ENCODE peak calls at places on chromosome 3, in ten cellular contexts. I is thoracic aorta, Y is HCT116, S is mammary epithelial cell, P is MM.1S, L is fibroblast of lung, R is colonic mucosa, A is right lobe of liver, T is AG04450, G is GM12878. K is an unnamed sample.
A peak's percentile ranks its signal among the peaks of the same experiment; 100 is the strongest.

GRCh38 chr3:32380097-32380496 is 11.6 kb upstream of the CMTM7 start:
- DNase-seq in I (no peak), Y (no peak), S (no peak), P (no peak), L (no peak), R (no peak), A (no peak), T (no peak), G (no peak), K (no peak)

GRCh38 chr3:37112987-37113386 is 61.4 kb downstream of the LRRFIP2 start:
- DNase-seq in I (no peak), Y (no peak), S (no peak), P (no peak), L (no peak), R (no peak), A (no peak), T (no peak), G (no peak), K (no peak)

GRCh38 chr3:270688-271087 is 74.1 kb downstream of the CHL1 start:
- DNase-seq in I (no peak), Y (no peak), S (no peak), P (no peak), L (no peak), R (no peak), A (no peak), T (no peak), G (no peak), K (no peak)

GRCh38 chr3:129278970-129279906 is 568 bp downstream of the HMCES start:
- DNase-seq in I (no peak), Y (peak; percentile 10), S (peak; percentile 78), P (peak; percentile 41), L (peak; percentile 81), R (peak; percentile 40), A (peak; percentile 45), T (no peak), G (no peak), K (peak; percentile 62)

GRCh38 chr3:69009559-69010410 is 3.7 kb downstream of the EOGT start:
- DNase-seq in I (no peak), Y (no peak), S (peak; percentile 56), P (no peak), L (peak; percentile 97), R (no peak), A (no peak), T (peak; percentile 86), G (no peak), K (no peak)

GRCh38 chr3:72311425-72311824 is 526.5 kb upstream of the PROK2 start:
- DNase-seq in I (no peak), Y (no peak), S (no peak), P (no peak), L (no peak), R (no peak), A (no peak), T (no peak), G (no peak), K (no peak)

GRCh38 chr3:34198309-34198708 is 399.9 kb downstream of the PDCD6IP start:
- DNase-seq in I (no peak), Y (no peak), S (no peak), P (peak; percentile 54), L (no peak), R (no peak), A (no peak), T (no peak), G (no peak), K (no peak)

GRCh38 chr3:119630562-119631329 is 29.6 kb downstream of the POPDC2 start:
- DNase-seq in I (no peak), Y (no peak), S (no peak), P (no peak), L (peak; percentile 83), R (no peak), A (no peak), T (no peak), G (no peak), K (no peak)

GRCh38 chr3:132399054-132399929 is 18.0 kb upstream of the DNAJC13 start:
- DNase-seq in I (no peak), Y (peak; percentile 48), S (peak; percentile 47), P (peak; percentile 54), L (peak; percentile 50), R (no peak), A (no peak), T (peak; percentile 42), G (no peak), K (no peak)

GRCh38 chr3:24018784-24019570 is 73.9 kb downstream of the NR1D2 start:
- DNase-seq in I (no peak), Y (no peak), S (peak; percentile 88), P (no peak), L (no peak), R (no peak), A (no peak), T (no peak), G (no peak), K (no peak)

GRCh38 chr3:141093397-141093796 is 42.2 kb downstream of the SPSB4 start:
- DNase-seq in I (no peak), Y (no peak), S (no peak), P (no peak), L (peak; percentile 38), R (no peak), A (no peak), T (no peak), G (no peak), K (no peak)

GRCh38 chr3:86208782-86209181 is 782.2 kb downstream of the VGLL3 start:
- DNase-seq in I (no peak), Y (no peak), S (no peak), P (no peak), L (no peak), R (no peak), A (no peak), T (no peak), G (no peak), K (no peak)

GRCh38 chr3:73461582-73461981 is 163.2 kb downstream of the PDZRN3 start:
- DNase-seq in I (no peak), Y (no peak), S (no peak), P (no peak), L (no peak), R (no peak), A (no peak), T (no peak), G (no peak), K (no peak)

GRCh38 chr3:142019794-142020320 is 129.5 kb downstream of the TFDP2 start:
- DNase-seq in I (no peak), Y (no peak), S (peak; percentile 35), P (peak; percentile 12), L (peak; percentile 40), R (no peak), A (no peak), T (no peak), G (peak; percentile 57), K (no peak)

GRCh38 chr3:30502051-30502741 is 104.2 kb upstream of the TGFBR2 start:
- DNase-seq in I (no peak), Y (no peak), S (peak; percentile 75), P (no peak), L (peak; percentile 25), R (no peak), A (no peak), T (no peak), G (no peak), K (no peak)

GRCh38 chr3:89246326-89246725 is 138.9 kb downstream of the EPHA3 start:
- DNase-seq in I (no peak), Y (no peak), S (no peak), P (no peak), L (no peak), R (no peak), A (no peak), T (no peak), G (no peak), K (no peak)

GRCh38 chr3:117160176-117160575 is 450.6 kb downstream of the TUSC7 start:
- DNase-seq in I (no peak), Y (no peak), S (no peak), P (no peak), L (no peak), R (no peak), A (no peak), T (no peak), G (no peak), K (no peak)

GRCh38 chr3:182795383-182795782 is 2.1 kb downstream of the ATP11B start:
- DNase-seq in I (no peak), Y (no peak), S (peak; percentile 66), P (peak; percentile 75), L (peak; percentile 39), R (peak; percentile 61), A (no peak), T (no peak), G (no peak), K (no peak)
- H3K4me3 ChIP-seq in I (peak overlapping the region; percentile 89), Y (peak overlapping the region; percentile 89), S (peak overlapping the region; percentile 76), P (peak overlapping the region; percentile 81), L (peak overlapping the region; percentile 90), R (peak overlapping the region; percentile 77), A (peak overlapping the region; percentile 73), T (peak overlapping the region; percentile 97), G (peak overlapping the region; percentile 90), K (peak overlapping the region; percentile 78)

DNA sequence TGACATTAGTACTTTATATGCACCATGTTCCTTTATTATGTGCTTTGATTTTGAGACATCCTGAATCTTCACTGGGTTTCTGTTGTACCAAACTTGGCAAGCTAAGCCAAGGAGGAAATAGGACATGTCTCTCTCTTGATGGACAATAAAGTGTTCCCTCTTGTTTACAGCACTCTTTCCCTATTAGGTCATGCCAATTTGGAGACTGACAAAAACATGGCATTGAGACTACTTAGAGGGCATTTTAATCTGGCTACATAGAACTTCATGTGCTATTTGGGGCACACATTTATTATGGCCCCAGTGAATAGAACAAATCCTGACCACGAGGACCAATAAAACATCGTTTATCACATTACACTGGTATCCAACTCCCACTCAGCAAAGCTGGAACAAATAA is 85.3 kb upstream of the TNFSF10 start:
- DNase-seq in I (no peak), Y (no peak), S (no peak), P (no peak), L (no peak), R (no peak), A (no peak), T (no peak), G (no peak), K (no peak)
- H3K27ac ChIP-seq in I (no peak overlapping the region), Y (no peak overlapping the region), S (no peak overlapping the region), P (no peak overlapping the region), L (no peak overlapping the region), R (no peak overlapping the region), A (no peak overlapping the region), T (no peak overlapping the region), G (no peak overlapping the region), K (peak overlapping the region; percentile 14)

GRCh38 chr3:56926513-56927282 is 124.9 kb upstream of the ARHGEF3 start:
- DNase-seq in I (no peak), Y (no peak), S (peak; percentile 95), P (no peak), L (peak; percentile 86), R (no peak), A (no peak), T (no peak), G (no peak), K (no peak)
- TF ChIP-seq CTCF in I (no peak), Y (no peak), S (no peak), P (no peak), L (peak; percentile 9), R (no peak), A (no peak), T (no peak), G (no peak), K (no peak)

DNA sequence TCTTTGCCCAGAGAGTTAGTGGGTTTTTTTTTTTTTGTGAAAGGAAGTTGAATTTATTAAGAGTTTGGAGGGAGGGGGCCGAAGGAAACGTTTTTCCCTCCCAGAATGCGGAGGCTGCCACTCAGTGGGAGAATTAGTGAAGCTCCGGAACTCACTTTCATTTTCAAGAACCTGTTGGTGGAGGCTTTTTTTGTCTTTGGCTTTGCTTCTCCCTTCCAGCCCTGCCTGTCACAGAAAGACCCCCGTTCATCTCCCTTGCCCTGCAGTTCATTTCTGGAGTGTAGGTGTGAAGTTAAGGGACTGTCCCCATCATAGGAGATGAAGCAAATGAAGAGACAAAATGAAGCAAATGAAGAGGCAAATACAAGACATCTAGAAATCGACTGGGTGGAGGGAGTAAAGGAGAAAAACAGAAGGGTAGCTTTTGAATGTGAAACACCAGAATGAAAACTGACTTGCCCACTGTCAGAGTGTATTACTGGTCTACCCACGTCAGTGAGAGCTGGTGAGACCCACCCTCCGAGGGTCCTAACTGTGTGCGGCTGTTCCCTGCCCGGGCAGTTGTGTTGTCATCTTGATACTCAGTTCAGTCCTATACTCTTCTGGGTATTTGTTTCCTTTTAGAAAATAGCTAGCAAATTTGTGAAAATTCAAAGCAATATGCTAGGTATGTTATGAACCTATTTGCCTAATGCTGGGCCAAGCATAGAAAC is 91.5 kb downstream of the ITPR1 start:
- DNase-seq in I (no peak), Y (no peak), S (peak; percentile 19), P (no peak), L (no peak), R (no peak), A (no peak), T (no peak), G (peak; percentile 13), K (no peak)
- H3K4me3 ChIP-seq in I (peak overlapping the region; percentile 72), Y (no peak overlapping the region), S (peak overlapping the region; percentile 46), P (peak overlapping the region; percentile 37), L (peak overlapping the region; percentile 42), R (no peak overlapping the region), A (peak overlapping the region; percentile 18), T (peak overlapping the region; percentile 42), G (peak overlapping the region; percentile 82), K (peak overlapping the region; percentile 34)

K was measured in lower lobe of right lung.